ENCODE peak calls at places on chromosomes 5 and 9, in four cellular contexts. A is amniotic stem cell, D is NCI-H1105 treated with DMSO at 0.1 percent for 48 hours, G is NCI-H1092. J is an unnamed sample.
A peak's percentile ranks its signal among the peaks of the same experiment; 100 is the strongest.

GRCh38 chr5:61264273-61264661 is 67.8 kb upstream of the ZSWIM6 start:
- DNase-seq in A (no peak), G (no peak), D (no peak), J (no peak)

GRCh38 chr9:94443039-94443722 is 111.7 kb upstream of the PCAT7 start:
- DNase-seq in D (peak; percentile 79), G (peak; percentile 72), A (no peak), J (no peak)

GRCh38 chr5:178417391-178417811 is 172.8 kb downstream of the COL23A1 start:
- DNase-seq in A (no peak), G (no peak), D (no peak), J (no peak)

GRCh38 chr5:154059583-154059982 is 20.8 kb downstream of the MFAP3 start:
- DNase-seq in D (no peak), A (no peak), G (no peak), J (no peak)

GRCh38 chr5:96157077-96157780 is 195.6 kb upstream of the ELL2 start:
- DNase-seq in D (no peak), G (no peak), A (no peak), J (no peak)

GRCh38 chr5:17224858-17225436 is 7.5 kb downstream of the BASP1 start:
- DNase-seq in G (no peak), D (no peak), A (no peak), J (no peak)

GRCh38 chr5:15501057-15501791 is 1.2 kb downstream of the FBXL7 start:
- DNase-seq in G (no peak), A (peak; percentile 65), D (no peak), J (no peak)

GRCh38 chr9:27412963-27413362 is 111.1 kb upstream of the IFNK start:
- DNase-seq in A (no peak), G (no peak), D (no peak), J (no peak)

GRCh38 chr5:73380052-73380451 is 68.5 kb downstream of the FOXD1 start:
- DNase-seq in G (no peak), D (no peak), A (no peak), J (no peak)

GRCh38 chr9:81609782-81610738 is 79.3 kb downstream of the TLE1 start:
- DNase-seq in A (no peak), G (no peak), D (no peak), J (no peak)

GRCh38 chr5:135714126-135714894 is 120.2 kb upstream of the SLC25A48 start:
- DNase-seq in A (no peak), D (no peak), G (no peak), J (no peak)

GRCh38 chr5:9467199-9468069 is 78.4 kb downstream of the SEMA5A start:
- DNase-seq in A (no peak), G (no peak), D (no peak), J (no peak)

GRCh38 chr9:116791314-116791713 is 104.2 kb downstream of the TRIM32 start:
- DNase-seq in D (peak; percentile 72), G (peak; percentile 6), A (no peak), J (no peak)

J was measured in NCI-H446 treated with DMSO at 0.1 percent for 48 hours.